ENCODE peak calls at places on chromosomes 4 and X, in six cellular contexts. One of them, this sample, is unnamed. For H3K9me3, the result is how much of the 10 kb centered on the place peaks cover.

GRCh38 chrX:14718403-14718802 is 154.5 kb downstream of the FANCB start:
- DNase-seq in psoas muscle: no peak
- DNase-seq in lung: no peak
- DNase-seq in mesenchymal stem cell: no peak
- DNase-seq in left lung: no peak
- DNase-seq in heart left ventricle: no peak
- DNase-seq in this sample: no peak

GRCh38 chr4:139740531-139741041 is 75.0 kb downstream of the MGST2 start:
- DNase-seq in left lung: peak
- DNase-seq in psoas muscle: peak
- DNase-seq in heart left ventricle: peak
- DNase-seq in mesenchymal stem cell: peak
- DNase-seq in lung: peak
- DNase-seq in this sample: no peak

GRCh38 chr4:123869517-123870282 is 473.1 kb downstream of the SPRY1 start:
- DNase-seq in heart left ventricle: no peak
- DNase-seq in psoas muscle: no peak
- DNase-seq in lung: no peak
- DNase-seq in left lung: no peak
- DNase-seq in mesenchymal stem cell: no peak
- DNase-seq in this sample: no peak

GRCh38 chr4:147772459-147772969 is 40.6 kb downstream of the ARHGAP10 start:
- DNase-seq in left lung: no peak
- DNase-seq in psoas muscle: no peak
- DNase-seq in heart left ventricle: no peak
- DNase-seq in lung: no peak
- DNase-seq in mesenchymal stem cell: peak
- DNase-seq in this sample: no peak

GRCh38 chr4:15469402-15470148 is at the start of gene CC2D2A:
- DNase-seq in lung: no peak
- DNase-seq in left lung: peak
- DNase-seq in heart left ventricle: no peak
- DNase-seq in psoas muscle: no peak
- DNase-seq in mesenchymal stem cell: peak
- DNase-seq in this sample: no peak

GRCh38 chrX:41332408-41332987 is 1.5 kb upstream of the DDX3X start:
- DNase-seq in psoas muscle: no peak
- DNase-seq in left lung: peak
- DNase-seq in heart left ventricle: no peak
- DNase-seq in mesenchymal stem cell: no peak
- DNase-seq in lung: no peak
- DNase-seq in this sample: no peak

GRCh38 chrX:24100713-24101112 is 46.0 kb downstream of the EIF2S3 start:
- DNase-seq in left lung: no peak
- DNase-seq in heart left ventricle: no peak
- DNase-seq in mesenchymal stem cell: peak
- DNase-seq in lung: no peak
- DNase-seq in psoas muscle: no peak
- DNase-seq in this sample: no peak

GRCh38 chr4:2284934-2285664 is 23.2 kb upstream of the MXD4 start:
- DNase-seq in heart left ventricle: peak
- DNase-seq in lung: no peak
- DNase-seq in left lung: peak
- DNase-seq in psoas muscle: peak
- DNase-seq in mesenchymal stem cell: peak
- DNase-seq in this sample: peak

GRCh38 chrX:155086202-155086840 is 15.0 kb downstream of the BRCC3 start:
- DNase-seq in heart left ventricle: no peak
- DNase-seq in mesenchymal stem cell: peak
- DNase-seq in psoas muscle: no peak
- DNase-seq in lung: no peak
- DNase-seq in left lung: no peak
- DNase-seq in this sample: peak

GRCh38 chr4:104728380-104729122 is 233.9 kb upstream of the CXXC4 start:
- DNase-seq in mesenchymal stem cell: peak
- DNase-seq in heart left ventricle: no peak
- DNase-seq in left lung: no peak
- DNase-seq in lung: no peak
- DNase-seq in psoas muscle: no peak
- DNase-seq in this sample: no peak

GRCh38 chr4:84070293-84070692 is 428.8 kb downstream of the NKX6-1 start:
- DNase-seq in heart left ventricle: no peak
- DNase-seq in left lung: no peak
- DNase-seq in mesenchymal stem cell: no peak
- DNase-seq in psoas muscle: no peak
- DNase-seq in lung: no peak
- DNase-seq in this sample: no peak

GRCh38 chr4:84578540-84579409 is 4.2 kb upstream of the CDS1 start:
- DNase-seq in heart left ventricle: no peak
- DNase-seq in psoas muscle: no peak
- DNase-seq in mesenchymal stem cell: peak
- DNase-seq in lung: no peak
- DNase-seq in left lung: no peak
- DNase-seq in this sample: no peak

GRCh38 chrX:13966071-13966850 is 63.4 kb downstream of the GEMIN8 start:
- DNase-seq in lung: no peak
- DNase-seq in mesenchymal stem cell: no peak
- DNase-seq in heart left ventricle: no peak
- DNase-seq in left lung: no peak
- DNase-seq in psoas muscle: no peak
- DNase-seq in this sample: no peak

GRCh38 chrX:149511081-149511480 is 6.0 kb upstream of the IDS start:
- DNase-seq in mesenchymal stem cell: no peak
- DNase-seq in heart left ventricle: no peak
- DNase-seq in left lung: no peak
- DNase-seq in lung: no peak
- DNase-seq in psoas muscle: no peak
- DNase-seq in this sample: no peak

GRCh38 chrX:31237189-31237588 is 165.3 kb upstream of the FTHL17 start:
- DNase-seq in left lung: no peak
- DNase-seq in psoas muscle: no peak
- DNase-seq in mesenchymal stem cell: no peak
- DNase-seq in lung: no peak
- DNase-seq in heart left ventricle: no peak
- DNase-seq in this sample: no peak

GRCh38 chrX:85851418-85851817 is 195.9 kb downstream of the CHM start:
- DNase-seq in lung: peak
- DNase-seq in psoas muscle: no peak
- DNase-seq in left lung: peak
- DNase-seq in mesenchymal stem cell: peak
- DNase-seq in heart left ventricle: no peak
- DNase-seq in this sample: no peak

GRCh38 chr4:130424211-130424610 is 1328.3 kb downstream of the C4orf33 start:
- DNase-seq in heart left ventricle: no peak
- DNase-seq in mesenchymal stem cell: no peak
- DNase-seq in psoas muscle: no peak
- DNase-seq in lung: no peak
- DNase-seq in left lung: no peak
- DNase-seq in this sample: no peak

GRCh38 chrX:132127748-132128147 is at the start of gene FRMD7:
- DNase-seq in mesenchymal stem cell: no peak
- DNase-seq in lung: no peak
- DNase-seq in left lung: no peak
- DNase-seq in heart left ventricle: no peak
- DNase-seq in psoas muscle: no peak
- DNase-seq in this sample: no peak

GRCh38 chr4:121221201-121221600 is 57.1 kb upstream of the TNIP3 start:
- DNase-seq in psoas muscle: no peak
- DNase-seq in mesenchymal stem cell: no peak
- DNase-seq in heart left ventricle: no peak
- DNase-seq in lung: no peak
- DNase-seq in left lung: no peak
- DNase-seq in this sample: no peak

GRCh38 chrX:123906557-123907316 is 46.9 kb downstream of the XIAP start:
- DNase-seq in left lung: no peak
- DNase-seq in heart left ventricle: no peak
- DNase-seq in psoas muscle: no peak
- DNase-seq in mesenchymal stem cell: peak
- DNase-seq in lung: no peak
- DNase-seq in this sample: no peak

GRCh38 chrX:130669233-130669632 is 233.8 kb downstream of the ENOX2 start:
- DNase-seq in psoas muscle: no peak
- DNase-seq in left lung: no peak
- DNase-seq in lung: no peak
- DNase-seq in heart left ventricle: no peak
- DNase-seq in mesenchymal stem cell: peak
- DNase-seq in this sample: no peak

GRCh38 chrX:69616520-69617203 is 749 bp downstream of the EDA start:
- DNase-seq in left lung: peak
- DNase-seq in lung: no peak
- DNase-seq in heart left ventricle: peak
- DNase-seq in psoas muscle: peak
- DNase-seq in mesenchymal stem cell: no peak
- DNase-seq in this sample: peak

GRCh38 chr4:21476753-21477152 is 471.8 kb downstream of the KCNIP4 start:
- DNase-seq in psoas muscle: no peak
- DNase-seq in lung: no peak
- DNase-seq in left lung: no peak
- DNase-seq in mesenchymal stem cell: peak
- DNase-seq in heart left ventricle: no peak
- DNase-seq in this sample: no peak

GRCh38 chr4:137572163-137572562 is 39.9 kb upstream of the PCDH18 start:
- DNase-seq in heart left ventricle: no peak
- DNase-seq in psoas muscle: no peak
- DNase-seq in lung: no peak
- DNase-seq in left lung: no peak
- DNase-seq in mesenchymal stem cell: no peak
- DNase-seq in this sample: no peak

GRCh38 chr4:24067781-24068193 is 177.9 kb upstream of the PPARGC1A start:
- DNase-seq in mesenchymal stem cell: peak
- DNase-seq in lung: no peak
- DNase-seq in left lung: no peak
- DNase-seq in heart left ventricle: no peak
- DNase-seq in psoas muscle: peak
- DNase-seq in this sample: no peak

GRCh38 chr4:43238556-43238955 is 346.0 kb downstream of the GRXCR1 start:
- DNase-seq in mesenchymal stem cell: no peak
- DNase-seq in left lung: no peak
- DNase-seq in heart left ventricle: no peak
- DNase-seq in lung: no peak
- DNase-seq in psoas muscle: no peak
- DNase-seq in this sample: no peak

GRCh38 chrX:15206306-15206705 is 63.6 kb downstream of the ASB9 start:
- DNase-seq in left lung: no peak
- DNase-seq in psoas muscle: no peak
- DNase-seq in heart left ventricle: no peak
- DNase-seq in lung: no peak
- DNase-seq in mesenchymal stem cell: no peak
- DNase-seq in this sample: no peak

GRCh38 chrX:113743069-113743468 is 840.8 kb upstream of the HTR2C start:
- DNase-seq in psoas muscle: no peak
- DNase-seq in left lung: no peak
- DNase-seq in lung: no peak
- DNase-seq in mesenchymal stem cell: no peak
- DNase-seq in heart left ventricle: no peak
- DNase-seq in this sample: no peak

GRCh38 chr4:8560265-8561047 is 19.7 kb upstream of the GPR78 start:
- DNase-seq in lung: no peak
- DNase-seq in left lung: no peak
- DNase-seq in psoas muscle: no peak
- DNase-seq in mesenchymal stem cell: no peak
- DNase-seq in heart left ventricle: no peak
- DNase-seq in this sample: no peak

GRCh38 chr4:48858130-48858529 is 27.2 kb downstream of the OCIAD1 start:
- DNase-seq in left lung: no peak
- DNase-seq in psoas muscle: no peak
- DNase-seq in mesenchymal stem cell: peak
- DNase-seq in heart left ventricle: no peak
- DNase-seq in lung: no peak
- DNase-seq in this sample: no peak

GRCh38 chr4:71945791-71946190 is 86.0 kb upstream of the NPFFR2 start:
- DNase-seq in mesenchymal stem cell: no peak
- DNase-seq in psoas muscle: no peak
- DNase-seq in left lung: no peak
- DNase-seq in lung: no peak
- DNase-seq in heart left ventricle: no peak
- DNase-seq in this sample: no peak
- H3K9me3 ChIP-seq in mesenchymal stem cell: under half
- H3K9me3 ChIP-seq in psoas muscle: under half
- H3K9me3 ChIP-seq in left lung: under half
- H3K9me3 ChIP-seq in lung: under half
- H3K9me3 ChIP-seq in heart left ventricle: under half
- H3K9me3 ChIP-seq in this sample: under half

DNA sequence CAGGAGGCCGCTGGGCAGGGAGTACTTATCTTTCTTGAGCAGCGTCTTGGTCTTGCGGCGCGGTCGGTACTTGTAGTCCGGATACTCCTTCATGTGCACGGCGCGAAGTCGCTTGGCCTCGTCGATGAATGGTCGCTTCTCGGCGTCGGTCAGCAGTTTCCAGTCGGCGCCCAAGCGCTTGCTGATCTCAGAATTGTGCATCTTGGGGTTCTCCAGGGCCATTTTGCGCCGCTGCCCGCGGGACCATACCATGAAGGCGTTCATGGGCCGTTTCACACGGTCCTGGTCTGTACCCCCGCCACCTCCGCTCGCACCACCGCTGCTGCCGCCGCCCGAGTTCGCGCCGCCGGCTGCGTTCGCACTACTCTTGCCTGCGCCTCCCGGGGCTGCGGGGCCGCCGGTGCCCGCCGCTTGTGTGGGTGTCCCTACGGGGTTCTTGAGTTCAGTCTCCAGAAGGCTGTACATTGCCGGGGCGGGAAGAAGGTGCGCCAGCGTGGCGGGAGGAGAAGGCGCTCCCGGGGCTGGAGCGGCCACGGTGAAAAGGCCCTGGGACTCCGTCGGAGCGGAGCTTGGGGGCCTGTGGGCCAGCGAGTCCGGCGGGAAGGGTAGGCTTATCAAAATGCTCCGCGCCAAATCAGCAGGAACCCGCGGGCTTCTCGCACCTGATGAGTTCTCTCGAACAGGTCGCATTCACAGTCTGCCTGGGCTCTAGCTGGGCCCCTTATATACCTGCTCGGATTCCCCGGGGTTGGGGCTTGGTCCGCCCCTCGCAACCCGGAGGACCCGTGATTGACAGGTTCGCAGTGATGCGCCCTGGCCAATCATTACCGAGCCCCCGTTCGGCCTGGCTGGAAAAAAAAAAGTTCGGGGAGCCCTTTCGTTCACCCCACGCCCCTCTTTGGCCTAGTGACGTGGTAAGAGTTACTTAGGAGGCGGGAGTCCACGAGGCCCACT is at the start of gene SOX3:
- DNase-seq in psoas muscle: no peak
- DNase-seq in lung: no peak
- DNase-seq in left lung: no peak
- DNase-seq in heart left ventricle: no peak
- DNase-seq in mesenchymal stem cell: no peak
- DNase-seq in this sample: no peak
- H3K9me3 ChIP-seq in psoas muscle: under half
- H3K9me3 ChIP-seq in lung: under half
- H3K9me3 ChIP-seq in left lung: under half
- H3K9me3 ChIP-seq in heart left ventricle: under half
- H3K9me3 ChIP-seq in mesenchymal stem cell: under half
- H3K9me3 ChIP-seq in this sample: under half

GRCh38 chrX:102018208-102018607 is 86.4 kb upstream of the ZMAT1 start:
- DNase-seq in lung: no peak
- DNase-seq in mesenchymal stem cell: no peak
- DNase-seq in psoas muscle: no peak
- DNase-seq in heart left ventricle: no peak
- DNase-seq in left lung: no peak
- DNase-seq in this sample: no peak
- H3K9me3 ChIP-seq in lung: under half
- H3K9me3 ChIP-seq in mesenchymal stem cell: under half
- H3K9me3 ChIP-seq in psoas muscle: under half
- H3K9me3 ChIP-seq in heart left ventricle: under half
- H3K9me3 ChIP-seq in left lung: under half
- H3K9me3 ChIP-seq in this sample: under half

GRCh38 chr4:174873931-174874330 is 44.2 kb upstream of the ADAM29 start:
- DNase-seq in mesenchymal stem cell: no peak
- DNase-seq in psoas muscle: no peak
- DNase-seq in heart left ventricle: no peak
- DNase-seq in left lung: no peak
- DNase-seq in lung: no peak
- DNase-seq in this sample: no peak
- H3K9me3 ChIP-seq in mesenchymal stem cell: under half
- H3K9me3 ChIP-seq in psoas muscle: under half
- H3K9me3 ChIP-seq in heart left ventricle: under half
- H3K9me3 ChIP-seq in left lung: under half
- H3K9me3 ChIP-seq in lung: under half
- H3K9me3 ChIP-seq in this sample: under half